ENCODE peak calls at places on chromosomes 5 and 9, in six cellular contexts. One of them, this sample, is unnamed.

GRCh38 chr5:112264666-112265065 is 154.4 kb downstream of the EPB41L4A start:
- DNase-seq in HCT116: no peak
- DNase-seq in HepG2: no peak
- DNase-seq in SK-N-SH: no peak
- DNase-seq in H1: no peak
- DNase-seq in GM12878: no peak
- DNase-seq in this sample: no peak

GRCh38 chr9:108620767-108621166 is 235.0 kb downstream of the ACTL7B start:
- DNase-seq in GM12878: no peak
- DNase-seq in HepG2: no peak
- DNase-seq in SK-N-SH: no peak
- DNase-seq in H1: no peak
- DNase-seq in HCT116: no peak
- DNase-seq in this sample: no peak

GRCh38 chr5:98455660-98456059 is 317.8 kb upstream of the RGMB start:
- DNase-seq in H1: no peak
- DNase-seq in HCT116: no peak
- DNase-seq in HepG2: no peak
- DNase-seq in GM12878: no peak
- DNase-seq in SK-N-SH: no peak
- DNase-seq in this sample: no peak

GRCh38 chr5:154559398-154560276 is 81.6 kb upstream of the HAND1 start:
- DNase-seq in HepG2: no peak
- DNase-seq in HCT116: no peak
- DNase-seq in GM12878: peak; percentile 12
- DNase-seq in H1: no peak
- DNase-seq in SK-N-SH: no peak
- DNase-seq in this sample: no peak

GRCh38 chr5:16179936-16180788 is 571 bp upstream of the MARCHF11 start:
- DNase-seq in SK-N-SH: no peak
- DNase-seq in HepG2: no peak
- DNase-seq in GM12878: no peak
- DNase-seq in H1: no peak
- DNase-seq in HCT116: no peak
- DNase-seq in this sample: no peak

GRCh38 chr9:120918931-120919638 is 7.5 kb downstream of the TRAF1 start:
- DNase-seq in SK-N-SH: no peak
- DNase-seq in HepG2: no peak
- DNase-seq in H1: no peak
- DNase-seq in GM12878: no peak
- DNase-seq in HCT116: no peak
- DNase-seq in this sample: no peak

GRCh38 chr5:173513521-173513991 is 102.9 kb downstream of the BOD1 start:
- DNase-seq in H1: no peak
- DNase-seq in SK-N-SH: no peak
- DNase-seq in HCT116: no peak
- DNase-seq in GM12878: no peak
- DNase-seq in HepG2: no peak
- DNase-seq in this sample: no peak

GRCh38 chr5:93158841-93159240 is 422.2 kb downstream of the NR2F1-AS1 start:
- DNase-seq in H1: no peak
- DNase-seq in HCT116: no peak
- DNase-seq in GM12878: no peak
- DNase-seq in HepG2: no peak
- DNase-seq in SK-N-SH: no peak
- DNase-seq in this sample: no peak

GRCh38 chr9:24912767-24913166 is 367.1 kb upstream of the IZUMO3 start:
- DNase-seq in H1: no peak
- DNase-seq in HepG2: no peak
- DNase-seq in GM12878: no peak
- DNase-seq in HCT116: no peak
- DNase-seq in SK-N-SH: no peak
- DNase-seq in this sample: no peak

GRCh38 chr5:151251001-151251551 is 1.9 kb upstream of the GM2A start:
- DNase-seq in HepG2: peak; percentile 93
- DNase-seq in SK-N-SH: no peak
- DNase-seq in H1: no peak
- DNase-seq in GM12878: peak; percentile 49
- DNase-seq in HCT116: no peak
- DNase-seq in this sample: no peak

GRCh38 chr9:95103385-95104087 is 214.0 kb downstream of the FANCC start:
- DNase-seq in HepG2: peak; percentile 28
- DNase-seq in HCT116: no peak
- DNase-seq in GM12878: no peak
- DNase-seq in SK-N-SH: peak; percentile 71
- DNase-seq in H1: no peak
- DNase-seq in this sample: no peak

GRCh38 chr5:80884851-80885697 is 75.1 kb upstream of the RASGRF2 start:
- DNase-seq in GM12878: no peak
- DNase-seq in SK-N-SH: no peak
- DNase-seq in HepG2: no peak
- DNase-seq in H1: no peak
- DNase-seq in HCT116: no peak
- DNase-seq in this sample: no peak

GRCh38 chr5:163809480-163809879 is 304.1 kb downstream of the MAT2B start:
- DNase-seq in H1: no peak
- DNase-seq in HepG2: no peak
- DNase-seq in HCT116: no peak
- DNase-seq in GM12878: no peak
- DNase-seq in SK-N-SH: no peak
- DNase-seq in this sample: no peak

GRCh38 chr5:173242675-173243085 is 7.7 kb upstream of the NKX2-5 start:
- DNase-seq in GM12878: no peak
- DNase-seq in HepG2: no peak
- DNase-seq in HCT116: no peak
- DNase-seq in H1: no peak
- DNase-seq in SK-N-SH: peak; percentile 68
- DNase-seq in this sample: no peak

GRCh38 chr9:70924380-70924779 is 197.0 kb downstream of the TRPM3 start:
- DNase-seq in H1: no peak
- DNase-seq in SK-N-SH: no peak
- DNase-seq in HepG2: no peak
- DNase-seq in GM12878: no peak
- DNase-seq in HCT116: no peak
- DNase-seq in this sample: no peak

GRCh38 chr5:175059687-175060194 is 335.4 kb downstream of the MSX2 start:
- DNase-seq in H1: peak; percentile 41
- DNase-seq in GM12878: no peak
- DNase-seq in HCT116: peak; percentile 10
- DNase-seq in SK-N-SH: peak; percentile 67
- DNase-seq in HepG2: peak; percentile 24
- DNase-seq in this sample: peak; percentile 2

GRCh38 chr5:33726422-33727165 is 165.2 kb downstream of the ADAMTS12 start:
- DNase-seq in HepG2: no peak
- DNase-seq in SK-N-SH: no peak
- DNase-seq in H1: no peak
- DNase-seq in HCT116: no peak
- DNase-seq in GM12878: no peak
- DNase-seq in this sample: no peak

GRCh38 chr5:664343-664993 is 28.7 kb downstream of the TPPP start:
- DNase-seq in GM12878: no peak
- DNase-seq in H1: no peak
- DNase-seq in SK-N-SH: no peak
- DNase-seq in HCT116: no peak
- DNase-seq in HepG2: no peak
- DNase-seq in this sample: no peak
- TF ChIP-seq JUND in GM12878: no peak
- TF ChIP-seq JUND in H1: no peak
- TF ChIP-seq JUND in SK-N-SH: no peak
- TF ChIP-seq JUND in HCT116: no peak
- TF ChIP-seq JUND in HepG2: no peak
- TF ChIP-seq JUND in this sample: no peak

GRCh38 chr5:27241564-27242257 is 203.3 kb upstream of the CDH9 start:
- DNase-seq in HCT116: no peak
- DNase-seq in SK-N-SH: no peak
- DNase-seq in H1: no peak
- DNase-seq in HepG2: no peak
- DNase-seq in GM12878: no peak
- DNase-seq in this sample: peak; percentile 57

GRCh38 chr5:27242258-27242626 is 203.9 kb upstream of the CDH9 start:
- DNase-seq in GM12878: no peak
- DNase-seq in SK-N-SH: no peak
- DNase-seq in HCT116: no peak
- DNase-seq in HepG2: no peak
- DNase-seq in H1: no peak
- DNase-seq in this sample: no peak

GRCh38 chr5:27234916-27235315 is 196.5 kb upstream of the CDH9 start:
- DNase-seq in GM12878: no peak
- DNase-seq in HepG2: no peak
- DNase-seq in SK-N-SH: no peak
- DNase-seq in H1: no peak
- DNase-seq in HCT116: no peak
- DNase-seq in this sample: no peak

GRCh38 chr5:27240791-27241190 is 202.4 kb upstream of the CDH9 start:
- DNase-seq in HCT116: no peak
- DNase-seq in H1: no peak
- DNase-seq in GM12878: no peak
- DNase-seq in SK-N-SH: no peak
- DNase-seq in HepG2: no peak
- DNase-seq in this sample: no peak
- TF ChIP-seq JUND in HCT116: no peak
- TF ChIP-seq JUND in H1: no peak
- TF ChIP-seq JUND in GM12878: no peak
- TF ChIP-seq JUND in SK-N-SH: no peak
- TF ChIP-seq JUND in HepG2: no peak
- TF ChIP-seq JUND in this sample: no peak

GRCh38 chr5:96880402-96881164 is 4.3 kb downstream of the ERAP2 start:
- DNase-seq in GM12878: no peak
- DNase-seq in SK-N-SH: no peak
- DNase-seq in H1: no peak
- DNase-seq in HCT116: no peak
- DNase-seq in HepG2: no peak
- DNase-seq in this sample: no peak

GRCh38 chr5:96884995-96885394 is 8.7 kb downstream of the ERAP2 start:
- DNase-seq in HCT116: no peak
- DNase-seq in SK-N-SH: no peak
- DNase-seq in H1: no peak
- DNase-seq in HepG2: no peak
- DNase-seq in GM12878: no peak
- DNase-seq in this sample: no peak

GRCh38 chr5:96881511-96882115 is 5.3 kb downstream of the ERAP2 start:
- DNase-seq in HepG2: no peak
- DNase-seq in SK-N-SH: no peak
- DNase-seq in GM12878: no peak
- DNase-seq in HCT116: no peak
- DNase-seq in H1: no peak
- DNase-seq in this sample: no peak

GRCh38 chr5:96883871-96884270 is 7.6 kb downstream of the ERAP2 start:
- DNase-seq in H1: no peak
- DNase-seq in HCT116: no peak
- DNase-seq in GM12878: no peak
- DNase-seq in SK-N-SH: no peak
- DNase-seq in HepG2: no peak
- DNase-seq in this sample: no peak

DNA sequence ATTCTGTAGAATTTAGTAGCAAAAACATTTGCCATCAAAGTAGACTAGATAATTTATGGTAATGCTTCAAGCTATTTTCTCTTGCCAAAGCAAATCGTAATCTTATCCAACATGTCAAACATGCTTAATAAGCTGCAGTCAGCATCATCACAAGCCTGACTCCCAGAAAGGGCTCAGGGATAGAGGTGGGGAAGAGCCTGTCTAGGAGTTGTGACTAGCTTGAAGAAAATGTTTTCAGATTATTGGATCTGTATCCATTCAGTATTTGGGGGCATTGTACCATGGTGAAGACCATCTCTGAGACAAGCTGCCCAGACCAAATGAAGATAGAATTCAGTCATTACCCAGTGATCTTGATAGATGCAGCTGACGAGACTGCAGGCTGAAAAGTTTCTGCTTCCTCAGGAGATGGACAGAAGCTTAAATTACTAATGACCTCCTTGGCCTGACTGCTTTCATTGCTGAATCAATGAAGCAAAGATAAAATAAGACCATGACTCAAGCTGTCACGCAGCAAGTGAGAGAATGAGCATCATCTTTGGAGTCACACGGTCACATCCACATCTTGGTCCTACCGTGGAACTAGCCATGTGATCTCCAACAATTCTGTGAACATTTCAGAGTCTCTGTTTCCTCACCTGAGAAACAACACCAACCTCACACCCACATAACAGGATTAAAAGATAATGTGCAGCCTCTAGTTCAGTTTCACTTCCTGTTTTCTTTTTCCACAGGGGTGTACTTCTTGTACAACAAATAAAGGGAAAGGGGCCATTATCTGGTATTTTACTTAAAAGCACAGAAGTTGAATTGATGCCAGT is 9.4 kb downstream of the ERAP2 start:
- DNase-seq in GM12878: peak; percentile 92
- DNase-seq in HepG2: no peak
- DNase-seq in H1: no peak
- DNase-seq in SK-N-SH: no peak
- DNase-seq in HCT116: no peak
- DNase-seq in this sample: no peak
- TF ChIP-seq JUND in GM12878: no peak
- TF ChIP-seq JUND in HepG2: no peak
- TF ChIP-seq JUND in H1: no peak
- TF ChIP-seq JUND in SK-N-SH: no peak
- TF ChIP-seq JUND in HCT116: no peak
- TF ChIP-seq JUND in this sample: no peak

GRCh38 chr5:107672212-107673105 is 1.7 kb upstream of the EFNA5 start:
- DNase-seq in H1: peak; percentile 95
- DNase-seq in HepG2: peak; percentile 15
- DNase-seq in SK-N-SH: peak; percentile 86
- DNase-seq in HCT116: peak; percentile 88
- DNase-seq in GM12878: no peak
- DNase-seq in this sample: peak; percentile 98
- TF ChIP-seq JUND in H1: no peak
- TF ChIP-seq JUND in HepG2: no peak
- TF ChIP-seq JUND in SK-N-SH: no peak
- TF ChIP-seq JUND in HCT116: no peak
- TF ChIP-seq JUND in GM12878: no peak
- TF ChIP-seq JUND in this sample: no peak

This sample was measured in T47D.